ENCODE peak calls at places on chromosomes 1 and 21, in ten cellular contexts. One of them, this sample, is unnamed.

GRCh38 chr1:24526940-24527542 is 24.4 kb downstream of the RCAN3 start:
- DNase-seq in effector memory CD8-positive, alpha-beta T cell: peak
- DNase-seq in SJSA1: no peak
- DNase-seq in Panc1: no peak
- DNase-seq in stimulated activated CD8-positive, alpha-beta memory T cell treated with anti-CD3 and anti-CD28 coated beads, Interleukin-7, amount 100 ng/mL, for 1 hour: no peak
- DNase-seq in gastrocnemius medialis: no peak
- DNase-seq in pons: no peak
- DNase-seq in heart left ventricle: no peak
- DNase-seq in activated CD4-positive, alpha-beta T cell treated with anti-CD3 and anti-CD28 coated beads for 24 hours: peak
- DNase-seq in skeletal muscle cell: no peak
- DNase-seq in this sample: no peak

GRCh38 chr1:155934933-155935590 is 849 bp upstream of the KHDC4 start:
- DNase-seq in effector memory CD8-positive, alpha-beta T cell: no peak
- DNase-seq in SJSA1: no peak
- DNase-seq in Panc1: no peak
- DNase-seq in stimulated activated CD8-positive, alpha-beta memory T cell treated with anti-CD3 and anti-CD28 coated beads, Interleukin-7, amount 100 ng/mL, for 1 hour: no peak
- DNase-seq in gastrocnemius medialis: no peak
- DNase-seq in pons: no peak
- DNase-seq in heart left ventricle: no peak
- DNase-seq in activated CD4-positive, alpha-beta T cell treated with anti-CD3 and anti-CD28 coated beads for 24 hours: no peak
- DNase-seq in skeletal muscle cell: no peak
- DNase-seq in this sample: no peak

GRCh38 chr1:30284728-30285460 is 438.5 kb downstream of the MATN1 start:
- DNase-seq in effector memory CD8-positive, alpha-beta T cell: no peak
- DNase-seq in SJSA1: peak
- DNase-seq in Panc1: no peak
- DNase-seq in stimulated activated CD8-positive, alpha-beta memory T cell treated with anti-CD3 and anti-CD28 coated beads, Interleukin-7, amount 100 ng/mL, for 1 hour: no peak
- DNase-seq in gastrocnemius medialis: no peak
- DNase-seq in pons: no peak
- DNase-seq in heart left ventricle: no peak
- DNase-seq in activated CD4-positive, alpha-beta T cell treated with anti-CD3 and anti-CD28 coated beads for 24 hours: no peak
- DNase-seq in skeletal muscle cell: no peak
- DNase-seq in this sample: no peak

GRCh38 chr1:46630719-46631118 is 14.1 kb upstream of the MOB3C start:
- DNase-seq in effector memory CD8-positive, alpha-beta T cell: no peak
- DNase-seq in SJSA1: no peak
- DNase-seq in Panc1: no peak
- DNase-seq in stimulated activated CD8-positive, alpha-beta memory T cell treated with anti-CD3 and anti-CD28 coated beads, Interleukin-7, amount 100 ng/mL, for 1 hour: no peak
- DNase-seq in gastrocnemius medialis: no peak
- DNase-seq in pons: no peak
- DNase-seq in heart left ventricle: no peak
- DNase-seq in activated CD4-positive, alpha-beta T cell treated with anti-CD3 and anti-CD28 coated beads for 24 hours: no peak
- DNase-seq in skeletal muscle cell: no peak
- DNase-seq in this sample: no peak

GRCh38 chr1:234533975-234534876 is 55.2 kb upstream of the TARBP1 start:
- DNase-seq in effector memory CD8-positive, alpha-beta T cell: no peak
- DNase-seq in SJSA1: peak
- DNase-seq in Panc1: no peak
- DNase-seq in stimulated activated CD8-positive, alpha-beta memory T cell treated with anti-CD3 and anti-CD28 coated beads, Interleukin-7, amount 100 ng/mL, for 1 hour: no peak
- DNase-seq in gastrocnemius medialis: peak
- DNase-seq in pons: peak
- DNase-seq in heart left ventricle: peak
- DNase-seq in activated CD4-positive, alpha-beta T cell treated with anti-CD3 and anti-CD28 coated beads for 24 hours: no peak
- DNase-seq in skeletal muscle cell: peak
- DNase-seq in this sample: peak

GRCh38 chr21:40765771-40766170 is 81.2 kb downstream of the DSCAM start:
- DNase-seq in effector memory CD8-positive, alpha-beta T cell: no peak
- DNase-seq in SJSA1: no peak
- DNase-seq in Panc1: no peak
- DNase-seq in stimulated activated CD8-positive, alpha-beta memory T cell treated with anti-CD3 and anti-CD28 coated beads, Interleukin-7, amount 100 ng/mL, for 1 hour: no peak
- DNase-seq in gastrocnemius medialis: no peak
- DNase-seq in pons: no peak
- DNase-seq in heart left ventricle: no peak
- DNase-seq in activated CD4-positive, alpha-beta T cell treated with anti-CD3 and anti-CD28 coated beads for 24 hours: no peak
- DNase-seq in skeletal muscle cell: no peak
- DNase-seq in this sample: no peak

GRCh38 chr1:184972281-184973055 is 1.8 kb downstream of the NIBAN1 start:
- DNase-seq in effector memory CD8-positive, alpha-beta T cell: no peak
- DNase-seq in SJSA1: no peak
- DNase-seq in Panc1: no peak
- DNase-seq in stimulated activated CD8-positive, alpha-beta memory T cell treated with anti-CD3 and anti-CD28 coated beads, Interleukin-7, amount 100 ng/mL, for 1 hour: no peak
- DNase-seq in gastrocnemius medialis: no peak
- DNase-seq in pons: no peak
- DNase-seq in heart left ventricle: no peak
- DNase-seq in activated CD4-positive, alpha-beta T cell treated with anti-CD3 and anti-CD28 coated beads for 24 hours: no peak
- DNase-seq in skeletal muscle cell: peak
- DNase-seq in this sample: no peak

GRCh38 chr1:3398741-3399140 is 55.7 kb upstream of the ARHGEF16 start:
- DNase-seq in effector memory CD8-positive, alpha-beta T cell: no peak
- DNase-seq in SJSA1: no peak
- DNase-seq in Panc1: no peak
- DNase-seq in stimulated activated CD8-positive, alpha-beta memory T cell treated with anti-CD3 and anti-CD28 coated beads, Interleukin-7, amount 100 ng/mL, for 1 hour: no peak
- DNase-seq in gastrocnemius medialis: no peak
- DNase-seq in pons: no peak
- DNase-seq in heart left ventricle: no peak
- DNase-seq in activated CD4-positive, alpha-beta T cell treated with anti-CD3 and anti-CD28 coated beads for 24 hours: no peak
- DNase-seq in skeletal muscle cell: no peak
- DNase-seq in this sample: no peak

GRCh38 chr1:230868736-230869385 is 540 bp upstream of the C1orf198 start:
- DNase-seq in effector memory CD8-positive, alpha-beta T cell: no peak
- DNase-seq in SJSA1: peak
- DNase-seq in Panc1: no peak
- DNase-seq in stimulated activated CD8-positive, alpha-beta memory T cell treated with anti-CD3 and anti-CD28 coated beads, Interleukin-7, amount 100 ng/mL, for 1 hour: no peak
- DNase-seq in gastrocnemius medialis: no peak
- DNase-seq in pons: no peak
- DNase-seq in heart left ventricle: peak
- DNase-seq in activated CD4-positive, alpha-beta T cell treated with anti-CD3 and anti-CD28 coated beads for 24 hours: no peak
- DNase-seq in skeletal muscle cell: no peak
- DNase-seq in this sample: peak

GRCh38 chr1:155320661-155321576 is at the start of gene RUSC1:
- DNase-seq in effector memory CD8-positive, alpha-beta T cell: peak
- DNase-seq in SJSA1: no peak
- DNase-seq in Panc1: no peak
- DNase-seq in stimulated activated CD8-positive, alpha-beta memory T cell treated with anti-CD3 and anti-CD28 coated beads, Interleukin-7, amount 100 ng/mL, for 1 hour: peak
- DNase-seq in gastrocnemius medialis: peak
- DNase-seq in pons: peak
- DNase-seq in heart left ventricle: peak
- DNase-seq in activated CD4-positive, alpha-beta T cell treated with anti-CD3 and anti-CD28 coated beads for 24 hours: peak
- DNase-seq in skeletal muscle cell: no peak
- DNase-seq in this sample: peak

GRCh38 chr1:118204106-118204505 is 19.1 kb upstream of the SPAG17 start:
- DNase-seq in effector memory CD8-positive, alpha-beta T cell: no peak
- DNase-seq in SJSA1: no peak
- DNase-seq in Panc1: no peak
- DNase-seq in stimulated activated CD8-positive, alpha-beta memory T cell treated with anti-CD3 and anti-CD28 coated beads, Interleukin-7, amount 100 ng/mL, for 1 hour: no peak
- DNase-seq in gastrocnemius medialis: no peak
- DNase-seq in pons: no peak
- DNase-seq in heart left ventricle: no peak
- DNase-seq in activated CD4-positive, alpha-beta T cell treated with anti-CD3 and anti-CD28 coated beads for 24 hours: no peak
- DNase-seq in skeletal muscle cell: no peak
- DNase-seq in this sample: no peak

GRCh38 chr1:2459757-2460156 is 16.3 kb upstream of the PLCH2 start:
- DNase-seq in effector memory CD8-positive, alpha-beta T cell: no peak
- DNase-seq in SJSA1: no peak
- DNase-seq in Panc1: no peak
- DNase-seq in stimulated activated CD8-positive, alpha-beta memory T cell treated with anti-CD3 and anti-CD28 coated beads, Interleukin-7, amount 100 ng/mL, for 1 hour: no peak
- DNase-seq in gastrocnemius medialis: no peak
- DNase-seq in pons: peak
- DNase-seq in heart left ventricle: peak
- DNase-seq in activated CD4-positive, alpha-beta T cell treated with anti-CD3 and anti-CD28 coated beads for 24 hours: no peak
- DNase-seq in skeletal muscle cell: no peak
- DNase-seq in this sample: no peak

GRCh38 chr21:44899768-44900558 is 20.7 kb downstream of the ITGB2 start:
- DNase-seq in effector memory CD8-positive, alpha-beta T cell: no peak
- DNase-seq in SJSA1: no peak
- DNase-seq in Panc1: no peak
- DNase-seq in stimulated activated CD8-positive, alpha-beta memory T cell treated with anti-CD3 and anti-CD28 coated beads, Interleukin-7, amount 100 ng/mL, for 1 hour: no peak
- DNase-seq in gastrocnemius medialis: no peak
- DNase-seq in pons: no peak
- DNase-seq in heart left ventricle: peak
- DNase-seq in activated CD4-positive, alpha-beta T cell treated with anti-CD3 and anti-CD28 coated beads for 24 hours: no peak
- DNase-seq in skeletal muscle cell: no peak
- DNase-seq in this sample: no peak

GRCh38 chr21:38126677-38127271 is 130.0 kb upstream of the KCNJ15 start:
- DNase-seq in effector memory CD8-positive, alpha-beta T cell: no peak
- DNase-seq in SJSA1: peak
- DNase-seq in Panc1: peak
- DNase-seq in stimulated activated CD8-positive, alpha-beta memory T cell treated with anti-CD3 and anti-CD28 coated beads, Interleukin-7, amount 100 ng/mL, for 1 hour: no peak
- DNase-seq in gastrocnemius medialis: no peak
- DNase-seq in pons: peak
- DNase-seq in heart left ventricle: peak
- DNase-seq in activated CD4-positive, alpha-beta T cell treated with anti-CD3 and anti-CD28 coated beads for 24 hours: peak
- DNase-seq in skeletal muscle cell: no peak
- DNase-seq in this sample: peak

GRCh38 chr1:32013386-32014198 is at the start of gene KHDRBS1:
- DNase-seq in effector memory CD8-positive, alpha-beta T cell: peak
- DNase-seq in SJSA1: peak
- DNase-seq in Panc1: peak
- DNase-seq in stimulated activated CD8-positive, alpha-beta memory T cell treated with anti-CD3 and anti-CD28 coated beads, Interleukin-7, amount 100 ng/mL, for 1 hour: peak
- DNase-seq in gastrocnemius medialis: peak
- DNase-seq in pons: peak
- DNase-seq in heart left ventricle: peak
- DNase-seq in activated CD4-positive, alpha-beta T cell treated with anti-CD3 and anti-CD28 coated beads for 24 hours: peak
- DNase-seq in skeletal muscle cell: peak
- DNase-seq in this sample: peak

GRCh38 chr1:227949954-227950734 is 2.4 kb upstream of the WNT9A start:
- DNase-seq in effector memory CD8-positive, alpha-beta T cell: no peak
- DNase-seq in SJSA1: peak
- DNase-seq in Panc1: no peak
- DNase-seq in stimulated activated CD8-positive, alpha-beta memory T cell treated with anti-CD3 and anti-CD28 coated beads, Interleukin-7, amount 100 ng/mL, for 1 hour: no peak
- DNase-seq in gastrocnemius medialis: no peak
- DNase-seq in pons: no peak
- DNase-seq in heart left ventricle: no peak
- DNase-seq in activated CD4-positive, alpha-beta T cell treated with anti-CD3 and anti-CD28 coated beads for 24 hours: no peak
- DNase-seq in skeletal muscle cell: no peak
- DNase-seq in this sample: no peak

GRCh38 chr1:18481190-18481920 is 625 bp downstream of the KLHDC7A start:
- DNase-seq in effector memory CD8-positive, alpha-beta T cell: no peak
- DNase-seq in SJSA1: no peak
- DNase-seq in Panc1: no peak
- DNase-seq in stimulated activated CD8-positive, alpha-beta memory T cell treated with anti-CD3 and anti-CD28 coated beads, Interleukin-7, amount 100 ng/mL, for 1 hour: no peak
- DNase-seq in gastrocnemius medialis: no peak
- DNase-seq in pons: no peak
- DNase-seq in heart left ventricle: no peak
- DNase-seq in activated CD4-positive, alpha-beta T cell treated with anti-CD3 and anti-CD28 coated beads for 24 hours: no peak
- DNase-seq in skeletal muscle cell: no peak
- DNase-seq in this sample: no peak

GRCh38 chr1:15678578-15678977 is 5.5 kb upstream of the PLEKHM2 start:
- DNase-seq in effector memory CD8-positive, alpha-beta T cell: no peak
- DNase-seq in SJSA1: peak
- DNase-seq in Panc1: no peak
- DNase-seq in stimulated activated CD8-positive, alpha-beta memory T cell treated with anti-CD3 and anti-CD28 coated beads, Interleukin-7, amount 100 ng/mL, for 1 hour: no peak
- DNase-seq in gastrocnemius medialis: no peak
- DNase-seq in pons: no peak
- DNase-seq in heart left ventricle: no peak
- DNase-seq in activated CD4-positive, alpha-beta T cell treated with anti-CD3 and anti-CD28 coated beads for 24 hours: no peak
- DNase-seq in skeletal muscle cell: peak
- DNase-seq in this sample: no peak

GRCh38 chr1:177800386-177801058 is 169.3 kb downstream of the SEC16B start:
- DNase-seq in effector memory CD8-positive, alpha-beta T cell: no peak
- DNase-seq in SJSA1: no peak
- DNase-seq in Panc1: no peak
- DNase-seq in stimulated activated CD8-positive, alpha-beta memory T cell treated with anti-CD3 and anti-CD28 coated beads, Interleukin-7, amount 100 ng/mL, for 1 hour: no peak
- DNase-seq in gastrocnemius medialis: peak
- DNase-seq in pons: no peak
- DNase-seq in heart left ventricle: no peak
- DNase-seq in activated CD4-positive, alpha-beta T cell treated with anti-CD3 and anti-CD28 coated beads for 24 hours: no peak
- DNase-seq in skeletal muscle cell: peak
- DNase-seq in this sample: no peak

GRCh38 chr1:245679796-245680195 is 525.0 kb downstream of the KIF26B start:
- DNase-seq in effector memory CD8-positive, alpha-beta T cell: no peak
- DNase-seq in SJSA1: peak
- DNase-seq in Panc1: no peak
- DNase-seq in stimulated activated CD8-positive, alpha-beta memory T cell treated with anti-CD3 and anti-CD28 coated beads, Interleukin-7, amount 100 ng/mL, for 1 hour: no peak
- DNase-seq in gastrocnemius medialis: no peak
- DNase-seq in pons: peak
- DNase-seq in heart left ventricle: no peak
- DNase-seq in activated CD4-positive, alpha-beta T cell treated with anti-CD3 and anti-CD28 coated beads for 24 hours: no peak
- DNase-seq in skeletal muscle cell: no peak
- DNase-seq in this sample: no peak

GRCh38 chr1:35377553-35377952 is 109.0 kb downstream of the ZMYM4 start:
- DNase-seq in effector memory CD8-positive, alpha-beta T cell: no peak
- DNase-seq in SJSA1: no peak
- DNase-seq in Panc1: no peak
- DNase-seq in stimulated activated CD8-positive, alpha-beta memory T cell treated with anti-CD3 and anti-CD28 coated beads, Interleukin-7, amount 100 ng/mL, for 1 hour: no peak
- DNase-seq in gastrocnemius medialis: no peak
- DNase-seq in pons: no peak
- DNase-seq in heart left ventricle: no peak
- DNase-seq in activated CD4-positive, alpha-beta T cell treated with anti-CD3 and anti-CD28 coated beads for 24 hours: no peak
- DNase-seq in skeletal muscle cell: no peak
- DNase-seq in this sample: no peak

GRCh38 chr1:229070168-229070567 is 200.7 kb upstream of the RAB4A start:
- DNase-seq in effector memory CD8-positive, alpha-beta T cell: no peak
- DNase-seq in SJSA1: peak
- DNase-seq in Panc1: no peak
- DNase-seq in stimulated activated CD8-positive, alpha-beta memory T cell treated with anti-CD3 and anti-CD28 coated beads, Interleukin-7, amount 100 ng/mL, for 1 hour: no peak
- DNase-seq in gastrocnemius medialis: peak
- DNase-seq in pons: peak
- DNase-seq in heart left ventricle: peak
- DNase-seq in activated CD4-positive, alpha-beta T cell treated with anti-CD3 and anti-CD28 coated beads for 24 hours: no peak
- DNase-seq in skeletal muscle cell: no peak
- DNase-seq in this sample: peak

GRCh38 chr1:173353346-173353745 is 123.8 kb upstream of the PRDX6 start:
- DNase-seq in effector memory CD8-positive, alpha-beta T cell: no peak
- DNase-seq in SJSA1: no peak
- DNase-seq in Panc1: no peak
- DNase-seq in stimulated activated CD8-positive, alpha-beta memory T cell treated with anti-CD3 and anti-CD28 coated beads, Interleukin-7, amount 100 ng/mL, for 1 hour: no peak
- DNase-seq in gastrocnemius medialis: no peak
- DNase-seq in pons: no peak
- DNase-seq in heart left ventricle: no peak
- DNase-seq in activated CD4-positive, alpha-beta T cell treated with anti-CD3 and anti-CD28 coated beads for 24 hours: no peak
- DNase-seq in skeletal muscle cell: no peak
- DNase-seq in this sample: no peak

GRCh38 chr1:151729157-151729965 is 8.0 kb downstream of the RIIAD1 start:
- DNase-seq in effector memory CD8-positive, alpha-beta T cell: no peak
- DNase-seq in SJSA1: no peak
- DNase-seq in Panc1: no peak
- DNase-seq in stimulated activated CD8-positive, alpha-beta memory T cell treated with anti-CD3 and anti-CD28 coated beads, Interleukin-7, amount 100 ng/mL, for 1 hour: no peak
- DNase-seq in gastrocnemius medialis: no peak
- DNase-seq in pons: no peak
- DNase-seq in heart left ventricle: no peak
- DNase-seq in activated CD4-positive, alpha-beta T cell treated with anti-CD3 and anti-CD28 coated beads for 24 hours: no peak
- DNase-seq in skeletal muscle cell: no peak
- DNase-seq in this sample: no peak

GRCh38 chr21:32687946-32688345 is 39.9 kb downstream of the SYNJ1 start:
- DNase-seq in effector memory CD8-positive, alpha-beta T cell: no peak
- DNase-seq in SJSA1: no peak
- DNase-seq in Panc1: no peak
- DNase-seq in stimulated activated CD8-positive, alpha-beta memory T cell treated with anti-CD3 and anti-CD28 coated beads, Interleukin-7, amount 100 ng/mL, for 1 hour: no peak
- DNase-seq in gastrocnemius medialis: no peak
- DNase-seq in pons: no peak
- DNase-seq in heart left ventricle: no peak
- DNase-seq in activated CD4-positive, alpha-beta T cell treated with anti-CD3 and anti-CD28 coated beads for 24 hours: no peak
- DNase-seq in skeletal muscle cell: no peak
- DNase-seq in this sample: no peak

GRCh38 chr1:25809283-25809926 is 9.4 kb downstream of the SELENON start:
- DNase-seq in effector memory CD8-positive, alpha-beta T cell: no peak
- DNase-seq in SJSA1: no peak
- DNase-seq in Panc1: no peak
- DNase-seq in stimulated activated CD8-positive, alpha-beta memory T cell treated with anti-CD3 and anti-CD28 coated beads, Interleukin-7, amount 100 ng/mL, for 1 hour: no peak
- DNase-seq in gastrocnemius medialis: no peak
- DNase-seq in pons: no peak
- DNase-seq in heart left ventricle: no peak
- DNase-seq in activated CD4-positive, alpha-beta T cell treated with anti-CD3 and anti-CD28 coated beads for 24 hours: no peak
- DNase-seq in skeletal muscle cell: no peak
- DNase-seq in this sample: no peak

This sample was measured in adrenal gland.